ENCODE peak calls at places on chromosomes 11 and 22, in seven cellular contexts. Q, S, W, M, B, P and I are unnamed samples.

GRCh38 chr11:130403301-130403804 is 25.1 kb downstream of the ADAMTS8 start:
- DNase-seq in Q (no peak), W (no peak), P (no peak), M (no peak), B (no peak), S (peak; percentile 25), I (no peak)

GRCh38 chr22:25774575-25775026 is 32.6 kb downstream of the MYO18B start:
- DNase-seq in B (no peak), M (peak; percentile 84), Q (no peak), P (no peak), S (no peak), W (peak; percentile 86), I (no peak)

GRCh38 chr22:31244044-31244942 is 32.2 kb downstream of the LIMK2 start:
- DNase-seq in B (no peak), P (peak; percentile 43), M (peak; percentile 31), S (no peak), Q (no peak), W (no peak), I (peak; percentile 33)

GRCh38 chr11:130121430-130121978 is 38.1 kb upstream of the ST14 start:
- DNase-seq in P (no peak), S (no peak), Q (no peak), W (no peak), B (no peak), M (no peak), I (peak; percentile 29)

GRCh38 chr11:82174610-82175009 is 559.1 kb downstream of the FAM181B start:
- DNase-seq in B (no peak), S (no peak), M (no peak), P (peak; percentile 4), W (peak; percentile 46), Q (no peak), I (no peak)

GRCh38 chr11:67468056-67468455 is 995 bp downstream of the TMEM134 start:
- DNase-seq in M (peak; percentile 19), W (no peak), B (no peak), S (no peak), P (no peak), Q (no peak), I (no peak)

GRCh38 chr22:22788460-22789037 is 99.1 kb upstream of the IGLL5 start:
- DNase-seq in P (no peak), Q (no peak), M (no peak), B (no peak), S (no peak), W (no peak), I (no peak)

GRCh38 chr11:83219095-83219494 is 25.6 kb downstream of the ANKRD42 start:
- DNase-seq in W (peak; percentile 55), S (no peak), B (no peak), Q (no peak), M (peak; percentile 23), P (peak; percentile 22), I (no peak)

GRCh38 chr11:75547617-75548054 is 14.4 kb upstream of the SERPINH1 start:
- DNase-seq in P (peak; percentile 64), S (no peak), M (peak; percentile 88), B (no peak), Q (peak; percentile 85), W (peak; percentile 91), I (no peak)

GRCh38 chr11:14248577-14248976 is 110.4 kb downstream of the RRAS2 start:
- DNase-seq in Q (no peak), P (no peak), W (no peak), M (peak; percentile 43), S (no peak), B (no peak), I (no peak)

GRCh38 chr22:45242778-45243191 is 2.1 kb upstream of the KIAA0930 start:
- DNase-seq in P (peak; percentile 57), Q (no peak), M (no peak), S (no peak), B (no peak), W (no peak), I (no peak)

GRCh38 chr22:21936151-21936778 is 16.4 kb downstream of the PPM1F start:
- DNase-seq in W (no peak), Q (no peak), M (no peak), P (no peak), S (no peak), B (no peak), I (no peak)

GRCh38 chr11:4619514-4619913 is 11.5 kb upstream of the TRIM68 start:
- DNase-seq in Q (no peak), W (no peak), S (no peak), B (no peak), P (no peak), M (no peak), I (no peak)

GRCh38 chr22:50695421-50696250 is 23.0 kb downstream of the SHANK3 start:
- DNase-seq in W (no peak), M (no peak), S (no peak), Q (no peak), P (no peak), B (no peak), I (no peak)

GRCh38 chr11:128476729-128477128 is 110.6 kb downstream of the ETS1 start:
- DNase-seq in M (no peak), P (no peak), B (no peak), Q (no peak), W (no peak), S (no peak), I (no peak)

GRCh38 chr22:49046546-49047305 is 780.9 kb downstream of the BRD1 start:
- DNase-seq in M (peak; percentile 87), P (peak; percentile 50), W (peak; percentile 89), S (no peak), B (no peak), Q (peak; percentile 62), I (peak; percentile 46)

GRCh38 chr11:79296113-79296512 is 144.7 kb downstream of the TENM4 start:
- DNase-seq in S (no peak), Q (no peak), M (no peak), P (no peak), W (no peak), B (no peak), I (no peak)

GRCh38 chr11:94112182-94112960 is 16.3 kb upstream of the PANX1 start:
- DNase-seq in B (no peak), W (no peak), P (no peak), Q (no peak), S (no peak), M (no peak), I (no peak)

GRCh38 chr11:125165664-125166346 is 1.3 kb downstream of the PKNOX2 start:
- DNase-seq in Q (no peak), P (no peak), W (no peak), S (no peak), M (no peak), B (no peak), I (no peak)

GRCh38 chr11:44006882-44007495 is 40.8 kb upstream of the ACCSL start:
- DNase-seq in W (peak; percentile 35), P (no peak), B (no peak), Q (no peak), S (no peak), M (no peak), I (no peak)

GRCh38 chr22:49134076-49134475 is 693.6 kb downstream of the BRD1 start:
- DNase-seq in P (no peak), Q (no peak), B (no peak), M (no peak), W (no peak), S (no peak), I (no peak)

GRCh38 chr22:16601437-16602223 is 9.0 kb upstream of the CCT8L2 start:
- DNase-seq in Q (peak; percentile 97), S (no peak), B (no peak), W (no peak), M (no peak), P (no peak), I (no peak)
- TF ChIP-seq SIN3A in Q (peak; percentile 73), S (no peak), B (no peak), W (no peak), M (no peak), P (no peak), I (no peak)

DNA sequence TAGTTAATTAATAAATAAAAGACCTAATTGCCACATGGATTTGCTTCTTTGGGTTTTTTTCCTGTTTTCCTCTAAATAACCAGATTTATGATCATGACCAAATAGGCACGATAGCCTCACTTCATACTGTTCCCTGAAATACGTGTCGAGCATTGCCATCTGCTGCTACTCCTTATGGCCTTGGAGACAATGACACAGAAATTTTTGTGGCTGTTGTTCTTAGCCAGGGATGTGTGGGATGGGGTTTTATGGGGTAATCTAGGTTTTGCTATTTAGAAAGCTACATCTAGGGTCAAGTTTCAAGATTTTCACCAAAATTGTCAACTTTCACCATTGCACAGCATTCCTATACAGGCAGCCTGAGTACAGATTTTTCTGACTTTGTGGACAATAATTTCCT is 145.2 kb downstream of the DBX1 start:
- DNase-seq in B (no peak), W (no peak), M (no peak), P (no peak), S (no peak), Q (no peak), I (no peak)
- TF ChIP-seq SIN3A in B (no peak), W (no peak), M (no peak), P (no peak), S (no peak), Q (no peak), I (no peak)

DNA sequence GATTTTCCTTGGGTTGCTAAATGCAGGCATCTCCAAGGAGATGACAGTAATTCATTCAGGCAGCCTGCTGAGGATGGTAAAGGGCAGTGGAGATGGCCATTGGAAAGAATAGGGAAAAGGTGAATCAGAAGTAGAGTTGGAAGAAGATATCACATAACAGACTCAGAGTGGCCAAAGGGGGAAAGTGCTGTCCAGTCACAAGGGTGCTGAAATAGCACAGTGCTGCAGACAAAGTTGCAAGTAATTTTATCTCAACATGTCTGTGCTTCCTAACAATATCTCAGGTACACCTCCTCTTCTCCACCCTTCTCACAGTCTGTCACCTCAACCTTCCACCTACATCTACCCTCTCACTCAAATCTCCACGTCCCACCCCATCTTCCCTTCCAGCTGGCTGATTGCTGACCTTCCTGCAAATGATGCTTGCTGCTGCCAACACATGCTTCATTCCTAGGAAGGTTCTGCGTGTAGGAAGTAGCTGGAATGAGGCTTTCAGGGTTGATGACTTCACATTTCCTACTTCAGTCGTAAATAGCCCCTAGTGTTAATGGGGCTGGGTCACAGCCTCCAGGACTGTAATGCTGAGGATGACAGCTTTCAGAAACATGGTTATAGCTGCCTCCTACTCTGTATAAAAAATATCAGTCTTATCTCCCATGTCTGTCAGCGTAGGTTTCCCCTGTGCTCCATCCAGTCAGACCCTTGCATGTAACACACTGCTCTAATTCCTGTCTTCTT is 123.9 kb downstream of the CTNND1 start:
- DNase-seq in W (peak; percentile 46), M (no peak), B (no peak), P (peak; percentile 20), S (no peak), Q (no peak), I (no peak)
- TF ChIP-seq SIN3A in W (no peak), M (no peak), B (no peak), P (no peak), S (no peak), Q (no peak), I (no peak)

GRCh38 chr11:72950685-72951084 is 136.5 kb downstream of the ATG16L2 start:
- DNase-seq in B (no peak), W (no peak), S (no peak), P (no peak), M (no peak), Q (no peak), I (no peak)

GRCh38 chr11:72953631-72954030 is 139.4 kb downstream of the ATG16L2 start:
- DNase-seq in B (no peak), W (no peak), M (no peak), P (no peak), Q (no peak), S (no peak), I (no peak)

GRCh38 chr11:72954860-72955259 is 140.6 kb downstream of the ATG16L2 start:
- DNase-seq in P (no peak), S (no peak), B (peak; percentile 41), Q (no peak), M (no peak), W (no peak), I (no peak)

GRCh38 chr11:72951815-72952340 is 137.7 kb downstream of the ATG16L2 start:
- DNase-seq in S (no peak), M (no peak), P (no peak), Q (no peak), B (peak; percentile 49), W (no peak), I (no peak)

GRCh38 chr11:72951193-72951592 is 137.0 kb downstream of the ATG16L2 start:
- DNase-seq in Q (no peak), M (peak; percentile 65), W (no peak), P (no peak), B (no peak), S (no peak), I (no peak)
- TF ChIP-seq SIN3A in Q (no peak), M (no peak), W (no peak), P (no peak), B (no peak), S (no peak), I (no peak)